ENCODE peak calls at places on chromosomes 16 and 17, in eight cellular contexts. I, Z, N, V, A, S, L and O are unnamed samples. For H3K27me3, the result is how much of the 10 kb centered on the place peaks cover.

GRCh38 chr16:596736-597060 is 6.8 kb downstream of the RAB40C start:
- DNase-seq in Z (no peak), A (no peak), L (no peak), S (no peak), N (no peak), V (no peak), I (no peak), O (no peak)

GRCh38 chr16:6689643-6690042 is 643.0 kb upstream of the RBFOX1 start:
- DNase-seq in N (no peak), S (no peak), I (peak), A (no peak), V (no peak), Z (no peak), L (no peak), O (no peak)

GRCh38 chr17:1724869-1725641 is 551 bp downstream of the WDR81 start:
- DNase-seq in Z (peak), L (no peak), N (no peak), V (no peak), I (no peak), S (no peak), A (no peak), O (no peak)

GRCh38 chr16:85688586-85689284 is at the start of gene GINS2:
- DNase-seq in Z (peak), N (peak), V (peak), A (peak), S (peak), I (peak), L (peak), O (peak)

GRCh38 chr16:50563989-50564388 is 15.8 kb downstream of the NKD1 start:
- DNase-seq in N (no peak), I (no peak), V (no peak), S (no peak), L (no peak), Z (no peak), A (no peak), O (no peak)

GRCh38 chr16:974001-974601 is 3.3 kb upstream of the LMF1 start:
- DNase-seq in I (no peak), L (no peak), V (no peak), Z (no peak), A (peak), S (no peak), N (no peak), O (no peak)

GRCh38 chr16:29820271-29820701 is at the start of gene MVP:
- DNase-seq in V (peak), Z (peak), L (peak), A (peak), N (peak), I (no peak), S (peak), O (peak)

GRCh38 chr17:82494236-82495055 is 25.1 kb upstream of the FOXK2 start:
- DNase-seq in I (peak), Z (peak), A (peak), N (peak), V (peak), S (peak), L (peak), O (peak)

GRCh38 chr17:28796062-28796461 is 46.5 kb downstream of the FAM222B start:
- DNase-seq in L (no peak), N (no peak), S (no peak), I (no peak), Z (no peak), A (no peak), V (no peak), O (no peak)

GRCh38 chr16:85490971-85491771 is 122.0 kb upstream of the GSE1 start:
- DNase-seq in Z (peak), I (no peak), N (no peak), L (no peak), S (no peak), V (peak), A (no peak), O (no peak)

GRCh38 chr17:82938486-82939212 is 98.8 kb upstream of the ZNF750 start:
- DNase-seq in A (peak), S (no peak), L (no peak), N (no peak), I (no peak), Z (no peak), V (no peak), O (no peak)

GRCh38 chr17:8075081-8075480 is 12.4 kb downstream of the ALOX12B start:
- DNase-seq in I (no peak), V (no peak), L (no peak), N (no peak), Z (no peak), S (no peak), A (no peak), O (no peak)

GRCh38 chr17:19361975-19362292 is 589 bp downstream of the B9D1 start:
- DNase-seq in L (no peak), N (no peak), S (no peak), V (no peak), Z (no peak), A (no peak), I (no peak), O (no peak)

GRCh38 chr17:19363114-19363438 is 553 bp upstream of the B9D1 start:
- DNase-seq in Z (no peak), A (no peak), S (no peak), V (no peak), I (no peak), L (no peak), N (no peak), O (no peak)

GRCh38 chr17:19363460-19364035 is 1.0 kb upstream of the B9D1 start:
- DNase-seq in N (no peak), I (no peak), A (no peak), S (no peak), L (no peak), V (no peak), Z (no peak), O (no peak)

GRCh38 chr17:19361326-19361725 is 1.2 kb downstream of the B9D1 start:
- DNase-seq in A (no peak), Z (no peak), V (no peak), S (no peak), I (no peak), N (no peak), L (no peak), O (no peak)

GRCh38 chr17:19362293-19363113 is at the start of gene B9D1:
- DNase-seq in A (peak), S (peak), V (peak), L (peak), N (peak), I (peak), Z (peak), O (peak)
- H3K27ac ChIP-seq in A (peak), S (peak), V (peak), L (peak), N (peak), I (peak), Z (peak), O (peak)

DNA sequence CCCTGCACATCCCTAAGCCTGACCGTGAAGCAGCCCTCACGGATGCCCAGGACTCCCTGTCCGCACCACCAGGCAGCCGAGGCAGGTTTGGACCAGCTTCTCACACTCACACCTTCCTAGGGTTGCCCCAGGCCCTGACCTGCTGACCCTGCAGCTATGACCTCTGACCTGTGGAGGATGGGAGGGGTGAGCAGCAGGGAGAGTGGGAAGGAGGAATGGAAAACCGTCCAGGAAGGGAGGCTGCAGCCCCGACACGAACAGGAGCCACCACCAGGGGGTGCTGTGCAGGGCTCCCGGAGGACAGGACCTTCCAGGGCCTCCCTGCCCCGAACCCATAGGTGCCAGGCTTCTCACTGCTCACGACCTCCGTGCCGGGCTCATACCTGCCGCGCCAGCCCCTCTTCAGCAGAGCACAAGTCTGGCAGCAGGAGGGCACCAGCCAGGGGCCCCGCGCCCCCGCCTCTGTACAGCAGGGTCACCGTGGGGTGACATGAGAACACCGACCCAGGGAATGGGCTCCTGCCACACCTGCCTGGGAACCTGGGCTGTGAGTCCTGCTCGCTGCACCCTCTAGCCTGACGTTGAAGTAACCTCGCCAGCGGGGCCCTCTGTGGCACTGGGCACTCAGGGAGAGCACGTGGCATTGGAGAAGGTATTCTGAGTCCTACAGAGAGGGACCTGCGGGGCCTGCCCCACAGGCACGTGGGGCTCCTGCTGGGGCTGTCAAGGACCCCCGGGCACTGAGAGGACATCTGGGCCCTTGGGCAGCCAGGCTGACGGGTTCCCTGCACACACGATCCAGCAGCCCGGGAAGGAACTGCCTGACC is 37.6 kb downstream of the CTU2 start:
- DNase-seq in Z (peak), L (peak), N (peak), I (no peak), V (peak), A (peak), S (peak), O (peak)
- H3K27me3 ChIP-seq in Z (under half), L (under half), N (under half), I (under half), V (under half), A (under half), S (under half), O (under half)

DNA sequence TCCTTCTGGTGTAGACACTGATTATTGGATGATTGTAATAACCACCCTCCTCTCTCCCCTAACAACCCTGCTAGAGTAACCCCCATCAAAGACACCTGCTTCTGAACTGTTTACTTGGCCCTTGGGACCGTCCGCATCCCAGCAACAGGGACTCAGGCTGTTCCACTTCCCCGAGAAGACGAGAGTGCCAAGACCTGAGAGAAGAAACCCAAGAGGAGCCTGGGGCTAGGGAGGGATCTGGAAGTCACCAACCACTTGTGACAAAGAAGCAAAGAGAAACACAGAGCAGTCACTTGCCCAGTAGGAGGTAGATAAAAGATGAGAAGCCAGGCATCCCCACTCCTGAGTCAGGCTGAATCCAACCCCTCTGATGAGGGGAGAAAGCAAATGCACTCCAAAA is 84.3 kb downstream of the CDH11 start:
- DNase-seq in L (no peak), I (peak), Z (no peak), V (no peak), N (no peak), S (no peak), A (no peak), O (no peak)
- H3K27ac ChIP-seq in L (no peak), I (no peak), Z (no peak), V (no peak), N (no peak), S (no peak), A (no peak), O (no peak)

GRCh38 chr17:48605991-48606891 is 1.5 kb upstream of the HOXB6 start:
- DNase-seq in I (no peak), N (no peak), S (no peak), A (no peak), Z (no peak), L (no peak), V (no peak), O (no peak)
- H3K27me3 ChIP-seq in I (half or more), N (half or more), S (under half), A (half or more), Z (half or more), L (half or more), V (half or more), O (half or more)

GRCh38 chr17:57649731-57650484 is 95.2 kb downstream of the CCDC182 start:
- DNase-seq in L (no peak), I (no peak), Z (no peak), A (no peak), S (no peak), N (no peak), V (no peak), O (peak)
- H3K27ac ChIP-seq in L (no peak), I (no peak), Z (no peak), A (no peak), S (no peak), N (no peak), V (no peak), O (no peak)

GRCh38 chr17:79675413-79675725 is 55.4 kb upstream of the ENPP7 start:
- DNase-seq in N (no peak), I (no peak), Z (no peak), V (no peak), A (no peak), L (no peak), S (no peak), O (no peak)
- H3K27me3 ChIP-seq in N (under half), I (under half), Z (under half), V (under half), A (under half), L (half or more), S (under half), O (under half)

DNA sequence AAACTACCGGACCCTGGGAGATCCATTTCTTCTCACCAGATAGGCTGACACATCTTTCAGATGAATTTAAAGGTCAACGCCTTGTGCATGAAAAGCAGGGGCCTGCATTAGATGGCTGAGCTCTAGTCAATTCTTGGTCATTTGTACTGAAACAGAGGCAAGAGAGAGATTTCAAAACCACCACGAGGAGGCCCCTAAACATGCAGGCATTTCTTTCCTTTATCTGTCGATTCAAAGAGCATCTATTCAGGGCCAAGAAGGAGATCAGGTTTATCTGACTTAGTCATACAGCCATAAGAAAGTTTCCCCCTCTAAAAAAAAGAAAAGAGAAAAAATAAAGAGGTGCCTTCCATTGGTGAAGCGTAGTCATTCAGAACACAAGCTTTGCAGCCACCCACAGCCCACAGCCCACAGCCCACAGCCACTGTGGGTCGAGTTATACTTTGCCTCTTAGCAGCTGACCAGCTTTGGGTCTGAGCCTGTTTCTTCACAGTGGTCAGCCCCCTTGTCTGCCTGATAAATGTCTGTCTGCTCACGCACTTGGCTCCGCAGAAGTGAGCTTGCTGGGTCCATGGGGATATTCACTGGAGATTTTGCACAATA is 207.5 kb downstream of the CDH13 start:
- DNase-seq in N (no peak), V (no peak), L (no peak), A (no peak), I (no peak), S (no peak), Z (no peak), O (no peak)
- H3K27ac ChIP-seq in N (no peak), V (no peak), L (no peak), A (no peak), I (no peak), S (no peak), Z (no peak), O (no peak)

DNA sequence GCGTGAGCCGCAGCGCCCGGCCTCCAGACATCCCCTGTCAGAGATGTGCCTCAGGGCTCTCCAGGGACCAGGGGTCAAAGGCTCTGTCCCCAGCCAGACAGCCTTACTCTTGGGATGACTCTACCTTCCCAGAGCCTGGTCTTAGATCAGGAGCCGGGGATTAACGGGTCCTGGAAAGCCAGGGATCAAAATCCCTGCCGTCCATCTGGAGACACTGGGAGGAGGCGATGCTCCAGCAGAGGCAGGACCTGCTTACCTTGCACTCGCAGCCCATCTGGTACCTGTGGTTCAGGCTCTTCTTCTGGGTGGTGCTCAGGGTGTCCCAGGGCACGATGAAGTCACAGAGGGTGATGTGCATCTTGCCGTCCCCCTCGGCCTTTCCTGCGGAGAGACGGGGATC is 16.7 kb upstream of the USP36 start:
- DNase-seq in S (no peak), N (no peak), A (no peak), Z (no peak), I (no peak), L (no peak), V (no peak), O (no peak)
- H3K27me3 ChIP-seq in S (under half), N (under half), A (under half), Z (under half), I (under half), L (under half), V (under half), O (under half)

DNA sequence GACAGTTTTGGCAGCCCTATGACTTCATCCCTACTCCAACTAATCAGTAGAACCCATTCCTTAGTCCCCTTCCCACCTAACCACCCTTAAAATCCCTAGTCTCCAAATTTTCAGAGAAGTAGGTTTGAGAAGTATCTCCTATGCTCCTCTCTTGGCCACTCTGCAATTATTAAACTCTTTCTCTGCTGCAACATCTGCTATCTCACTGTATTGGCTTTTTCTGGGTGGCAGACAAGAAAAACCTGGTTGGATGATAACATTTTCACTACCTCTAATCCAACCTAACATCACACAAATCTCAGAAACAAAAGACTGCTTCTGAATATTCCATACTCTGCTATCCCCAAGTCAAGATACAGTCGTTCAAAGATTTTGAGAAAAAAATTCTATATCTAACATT is 542.4 kb upstream of the SOX9 start:
- DNase-seq in I (no peak), V (no peak), L (no peak), N (no peak), A (no peak), S (no peak), Z (no peak), O (no peak)
- H3K27ac ChIP-seq in I (no peak), V (no peak), L (no peak), N (no peak), A (no peak), S (no peak), Z (no peak), O (no peak)

DNA sequence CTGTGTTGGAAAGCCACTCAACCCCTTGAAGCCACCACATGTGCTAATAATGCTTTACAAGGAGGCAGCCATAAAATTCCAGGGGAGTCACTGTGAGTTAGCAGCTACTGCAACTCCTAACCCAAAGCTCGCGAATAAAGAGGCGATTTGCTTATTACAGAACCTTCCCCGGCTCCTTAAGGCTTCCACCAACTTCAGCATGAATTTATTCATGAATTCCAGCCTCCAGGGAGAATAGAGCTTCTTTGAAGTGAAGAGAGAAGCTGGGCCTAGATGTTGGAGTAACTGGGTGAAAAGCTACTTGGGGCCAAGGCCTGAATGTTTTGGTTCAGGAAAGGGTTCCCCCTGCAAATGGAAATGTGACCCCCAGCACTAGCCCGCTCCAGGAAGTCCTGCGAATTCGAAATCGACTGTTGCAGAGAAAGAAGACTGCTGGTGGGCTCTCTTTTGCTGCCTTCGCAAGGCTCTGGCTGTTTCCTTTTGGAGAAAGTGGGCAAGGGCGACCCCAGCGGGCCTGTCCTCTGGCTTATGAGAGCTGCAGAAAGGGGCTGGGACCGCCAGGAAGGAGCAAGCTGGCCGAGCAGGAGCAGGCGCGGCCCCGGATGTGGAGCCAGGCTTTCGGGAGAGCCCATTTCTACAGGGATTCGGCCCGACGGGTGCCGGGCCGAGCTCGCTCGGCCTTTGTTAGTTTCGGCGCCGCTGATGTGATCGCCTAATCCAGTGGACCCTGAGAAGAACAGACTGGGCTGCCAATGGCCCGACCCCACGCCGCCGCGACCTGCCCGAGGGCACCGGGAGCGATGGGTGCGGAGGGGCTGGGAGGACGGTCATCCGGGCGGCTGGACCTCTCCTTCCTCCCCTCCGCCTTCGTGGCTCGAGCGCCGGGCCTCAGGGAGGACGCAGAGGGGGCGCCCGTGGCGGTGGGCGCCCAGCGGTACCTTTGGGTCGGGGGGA is 7.6 kb downstream of the CBX8 start:
- DNase-seq in Z (no peak), L (no peak), A (no peak), S (no peak), I (no peak), V (no peak), N (no peak), O (no peak)
- H3K27me3 ChIP-seq in Z (half or more), L (half or more), A (half or more), S (under half), I (half or more), V (half or more), N (under half), O (under half)